ENCODE peak calls at places on chromosome 16, in ten cellular contexts. Z is astrocyte of the hippocampus; R is effector CD4-positive, alpha-beta T cell; P is NCI-H510A treated with DMSO at 0.1 percent for 48 hours; B is Calu3; E is lower lobe of right lung; N is islet precursor cell; A is adrenal gland; D is T-helper 2 cell; Y is stimulated activated CD4-positive, alpha-beta T cell treated with anti-CD3 and anti-CD28 coated beads, Interleukin-15, amount 100 ng/mL, for 48 hours. I is an unnamed sample.
A peak's percentile ranks its signal among the peaks of the same experiment; 100 is the strongest.

GRCh38 chr16:66832661-66833305 is 2.0 kb upstream of the NAE1 start:
- DNase-seq in E (no peak), D (no peak), R (no peak), Z (no peak), A (no peak), N (no peak), B (no peak), P (no peak), Y (no peak), I (peak; percentile 74)

GRCh38 chr16:81497690-81498089 is 53.1 kb downstream of the CMIP start:
- DNase-seq in Y (no peak), Z (no peak), P (no peak), B (no peak), N (no peak), R (no peak), E (peak; percentile 79), A (no peak), D (no peak), I (no peak)

GRCh38 chr16:55433030-55433429 is 46.0 kb upstream of the MMP2 start:
- DNase-seq in B (no peak), D (no peak), A (no peak), R (no peak), Y (no peak), Z (no peak), P (no peak), E (no peak), N (no peak), I (no peak)

GRCh38 chr16:189604-190186 is 9.4 kb downstream of the HBQ1 start:
- DNase-seq in Y (no peak), R (no peak), A (no peak), Z (no peak), N (no peak), P (no peak), D (no peak), B (no peak), E (no peak), I (no peak)

GRCh38 chr16:29779474-29779873 is 1.4 kb downstream of the ZG16 start:
- DNase-seq in B (peak; percentile 49), R (no peak), P (no peak), Z (no peak), E (no peak), A (no peak), Y (no peak), D (no peak), N (peak; percentile 84), I (peak; percentile 52)

GRCh38 chr16:81649561-81649960 is 129.5 kb upstream of the PLCG2 start:
- DNase-seq in R (no peak), Y (no peak), E (no peak), B (no peak), Z (no peak), N (no peak), D (no peak), P (no peak), A (no peak), I (no peak)

GRCh38 chr16:57994778-57995177 is 5.7 kb downstream of the ZNF319 start:
- DNase-seq in B (peak; percentile 68), R (peak; percentile 23), Y (no peak), E (peak; percentile 87), D (peak; percentile 38), N (peak; percentile 79), A (peak; percentile 75), P (peak; percentile 28), Z (peak; percentile 57), I (peak; percentile 40)

GRCh38 chr16:8686031-8686621 is 11.7 kb downstream of the ABAT start:
- DNase-seq in Y (no peak), P (peak; percentile 31), N (no peak), R (no peak), Z (peak; percentile 53), E (no peak), A (no peak), D (no peak), B (no peak), I (peak; percentile 61)

GRCh38 chr16:919658-920631 is 50.8 kb downstream of the LMF1 start:
- DNase-seq in A (no peak), E (no peak), Z (peak; percentile 41), P (no peak), Y (no peak), D (no peak), N (no peak), R (no peak), B (no peak), I (no peak)

GRCh38 chr16:2194166-2194834 is 2.1 kb downstream of the CASKIN1 start:
- DNase-seq in P (no peak), D (no peak), E (no peak), A (peak; percentile 50), Z (peak; percentile 51), Y (no peak), N (no peak), R (no peak), B (peak; percentile 57), I (no peak)

GRCh38 chr16:22141746-22142145 is 20.6 kb upstream of the SDR42E2 start:
- DNase-seq in N (no peak), B (peak; percentile 9), Z (no peak), Y (no peak), P (no peak), R (no peak), D (no peak), A (no peak), E (no peak), I (peak; percentile 33)

GRCh38 chr16:89507834-89508590 is at the start of gene SPG7:
- DNase-seq in Y (peak; percentile 75), Z (peak; percentile 97), A (peak; percentile 69), R (peak; percentile 84), B (peak; percentile 96), D (peak; percentile 90), E (peak; percentile 88), P (peak; percentile 29), N (peak; percentile 90), I (peak; percentile 70)

GRCh38 chr16:16171332-16171919 is 51.9 kb downstream of the ABCC6 start:
- DNase-seq in B (no peak), R (no peak), E (no peak), D (no peak), Y (no peak), P (no peak), Z (no peak), A (no peak), N (no peak), I (no peak)

GRCh38 chr16:67077871-67078270 is 31.9 kb upstream of the PHAF1 start:
- DNase-seq in N (no peak), E (no peak), R (no peak), D (no peak), Z (no peak), A (no peak), P (peak; percentile 7), Y (no peak), B (no peak), I (no peak)